ENCODE peak calls at places on chromosomes 1 and 21, in six cellular contexts. S is mucosa of gallbladder, Q is occipital lobe, A is Calu3, R is AG20443, L is posterior cingulate gyrus. M is an unnamed sample.

GRCh38 chr1:154386643-154387352 is 18.3 kb upstream of the IL6R start:
- DNase-seq in S (no peak), Q (no peak), A (no peak), R (peak; percentile 53), L (no peak), M (no peak)

GRCh38 chr1:218499021-218499691 is 154.0 kb downstream of the TGFB2 start:
- DNase-seq in S (no peak), Q (no peak), A (no peak), R (peak; percentile 46), L (no peak), M (no peak)

GRCh38 chr1:182784556-182785171 is 4.9 kb upstream of the NPL start:
- DNase-seq in S (peak; percentile 34), Q (no peak), A (peak; percentile 41), R (peak; percentile 50), L (no peak), M (peak; percentile 28)

GRCh38 chr1:208223136-208223535 is 21.0 kb downstream of the PLXNA2 start:
- DNase-seq in S (no peak), Q (no peak), A (no peak), R (no peak), L (no peak), M (no peak)

GRCh38 chr1:43980255-43981134 is 1.5 kb downstream of the B4GALT2 start:
- DNase-seq in S (no peak), Q (no peak), A (no peak), R (peak; percentile 22), L (no peak), M (no peak)

GRCh38 chr1:205921559-205921887 is 21.7 kb downstream of the SLC26A9 start:
- DNase-seq in S (no peak), Q (no peak), A (no peak), R (no peak), L (no peak), M (no peak)

GRCh38 chr1:76012341-76013208 is 62.0 kb upstream of the ST6GALNAC3 start:
- DNase-seq in S (no peak), Q (no peak), A (no peak), R (no peak), L (no peak), M (no peak)

GRCh38 chr1:108636876-108637275 is 24.0 kb downstream of the HENMT1 start:
- DNase-seq in S (no peak), Q (no peak), A (no peak), R (no peak), L (no peak), M (no peak)

GRCh38 chr1:227762231-227762911 is 27.1 kb downstream of the SNAP47 start:
- DNase-seq in S (peak; percentile 87), Q (peak; percentile 81), A (peak; percentile 89), R (peak; percentile 94), L (peak; percentile 86), M (peak; percentile 57)

GRCh38 chr1:89719502-89720306 is 86.8 kb downstream of the LRRC8C start:
- DNase-seq in S (no peak), Q (no peak), A (no peak), R (no peak), L (no peak), M (no peak)

GRCh38 chr1:21902378-21903012 is 34.6 kb downstream of the HSPG2 start:
- DNase-seq in S (no peak), Q (no peak), A (no peak), R (no peak), L (no peak), M (no peak)

GRCh38 chr21:42174173-42174572 is 44.8 kb upstream of the ABCG1 start:
- DNase-seq in S (no peak), Q (no peak), A (no peak), R (no peak), L (no peak), M (no peak)

GRCh38 chr1:155131846-155132245 is 3.8 kb upstream of the SLC50A1 start:
- DNase-seq in S (no peak), Q (no peak), A (no peak), R (no peak), L (no peak), M (no peak)

GRCh38 chr1:208536176-208536575 is 292.0 kb upstream of the PLXNA2 start:
- DNase-seq in S (no peak), Q (no peak), A (no peak), R (no peak), L (no peak), M (no peak)

GRCh38 chr21:37459575-37459974 is 93.0 kb downstream of the DYRK1A start:
- DNase-seq in S (no peak), Q (no peak), A (no peak), R (peak; percentile 74), L (no peak), M (no peak)

GRCh38 chr1:39632491-39633417 is 6.7 kb downstream of the HEYL start:
- DNase-seq in S (peak; percentile 44), Q (no peak), A (peak; percentile 49), R (peak; percentile 94), L (no peak), M (no peak)

GRCh38 chr1:28718601-28719331 is 18.0 kb upstream of the YTHDF2 start:
- DNase-seq in S (no peak), Q (no peak), A (no peak), R (peak; percentile 70), L (peak; percentile 24), M (no peak)

GRCh38 chr1:55089683-55090082 is 50.3 kb downstream of the PCSK9 start:
- DNase-seq in S (no peak), Q (no peak), A (no peak), R (no peak), L (no peak), M (no peak)